ENCODE peak calls at places on chromosome 4, in eight cellular contexts. P is fibroblast of mammary gland, V is dorsolateral prefrontal cortex, C is GM23248, X is A549, H is GM23338, N is cardiac fibroblast, S is colonic mucosa. R is an unnamed sample.

GRCh38 chr4:36399762-36400353 is 118.4 kb downstream of the DTHD1 start:
- DNase-seq in S (peak; percentile 29), C (peak; percentile 14), V (peak; percentile 55), N (peak; percentile 14), P (peak; percentile 2), H (peak; percentile 46), X (no peak), R (peak; percentile 32)

GRCh38 chr4:124711469-124712416 is 789 bp downstream of the ANKRD50 start:
- DNase-seq in V (no peak), C (peak; percentile 79), X (peak; percentile 66), N (peak; percentile 82), S (peak; percentile 75), H (peak; percentile 86), P (peak; percentile 79), R (peak; percentile 39)

GRCh38 chr4:103244251-103244650 is 46.1 kb upstream of the CENPE start:
- DNase-seq in S (no peak), N (no peak), H (no peak), X (no peak), P (no peak), V (no peak), C (peak; percentile 50), R (no peak)

GRCh38 chr4:48016141-48017107 is at the start of the genes CNGA1 and NIPAL1:
- DNase-seq in V (peak; percentile 32), C (peak; percentile 81), P (peak; percentile 42), N (peak; percentile 65), H (peak; percentile 96), S (peak; percentile 93), X (peak; percentile 67), R (peak; percentile 9)

GRCh38 chr4:83889802-83890201 is 353.9 kb downstream of the GPAT3 start:
- DNase-seq in P (peak; percentile 41), N (peak; percentile 6), X (peak; percentile 2), H (no peak), V (no peak), C (peak; percentile 67), S (no peak), R (no peak)

GRCh38 chr4:86159216-86159615 is 200.6 kb downstream of the MAPK10 start:
- DNase-seq in H (no peak), C (no peak), S (no peak), X (no peak), P (peak; percentile 5), N (no peak), V (no peak), R (no peak)

GRCh38 chr4:174467107-174467506 is 55.2 kb downstream of the HPGD start:
- DNase-seq in N (no peak), C (no peak), X (no peak), V (no peak), P (peak; percentile 38), S (no peak), H (no peak), R (no peak)

GRCh38 chr4:142961866-142962265 is 115.8 kb upstream of the INPP4B start:
- DNase-seq in C (no peak), P (no peak), N (no peak), H (no peak), V (no peak), S (no peak), X (no peak), R (peak; percentile 6)

GRCh38 chr4:141119071-141119470 is 14.2 kb downstream of the RNF150 start:
- DNase-seq in S (no peak), H (no peak), C (no peak), V (no peak), P (no peak), X (no peak), N (no peak), R (no peak)

GRCh38 chr4:32475710-32476109 is 1755.5 kb downstream of the PCDH7 start:
- DNase-seq in C (no peak), X (no peak), N (no peak), V (no peak), P (no peak), H (no peak), S (no peak), R (no peak)

GRCh38 chr4:121397941-121398601 is 17.3 kb upstream of the QRFPR start:
- DNase-seq in V (no peak), C (no peak), S (no peak), H (no peak), N (no peak), P (no peak), X (no peak), R (no peak)

GRCh38 chr4:61462451-61463326 is 262.6 kb downstream of the ADGRL3 start:
- DNase-seq in N (peak; percentile 70), P (peak; percentile 70), C (no peak), H (no peak), S (no peak), V (no peak), X (peak; percentile 3), R (no peak)

GRCh38 chr4:174357321-174357720 is 73.6 kb downstream of the CEP44 start:
- DNase-seq in H (no peak), N (no peak), C (peak; percentile 45), V (no peak), P (no peak), X (no peak), S (no peak), R (no peak)

DNA sequence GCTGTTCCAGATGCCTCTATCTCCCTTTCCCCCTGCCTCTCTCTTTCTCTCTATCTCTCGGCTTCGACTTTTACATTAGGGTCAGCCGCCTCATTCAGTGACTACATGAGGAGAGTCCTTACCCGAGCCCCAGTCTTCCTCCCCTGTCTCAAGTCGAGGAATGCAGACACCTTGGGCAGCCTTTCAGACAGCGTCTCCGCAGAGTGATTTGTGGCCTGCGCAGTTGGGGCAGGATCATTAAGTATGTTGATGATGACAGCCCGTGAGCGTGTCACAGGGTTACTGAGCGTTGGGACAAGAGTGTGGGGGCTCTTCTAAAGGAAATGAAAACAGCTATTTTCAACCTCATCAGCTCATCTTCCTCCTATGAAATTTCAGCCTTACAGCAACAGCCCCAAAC is 312.1 kb upstream of the GATB start:
- DNase-seq in S (no peak), X (no peak), P (no peak), H (no peak), C (no peak), V (no peak), N (no peak), R (no peak)
- H3K4me3 ChIP-seq in S (no peak overlapping the region), X (no peak overlapping the region), P (no peak overlapping the region), H (no peak overlapping the region), C (no peak overlapping the region), V (no peak overlapping the region), N (no peak overlapping the region), R (no peak overlapping the region)

DNA sequence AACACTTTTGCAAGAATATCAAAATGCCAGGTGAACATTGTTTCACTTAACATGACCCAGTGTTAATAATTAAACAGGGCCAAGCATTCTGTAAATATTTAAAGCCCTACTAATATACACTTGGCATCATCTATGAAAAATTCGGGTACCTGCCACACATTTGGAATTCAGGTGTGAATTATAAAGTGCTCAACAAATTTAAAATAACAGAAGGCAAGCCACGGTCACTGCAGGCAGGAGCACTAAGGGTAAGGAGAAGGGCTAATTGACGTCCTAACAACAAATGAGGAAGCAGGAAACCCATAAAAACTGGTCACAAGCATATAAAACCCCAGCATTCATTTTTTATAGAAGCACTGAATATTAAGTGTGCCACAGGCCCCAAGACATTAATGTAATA is 43.8 kb upstream of the CPEB2 start:
- DNase-seq in P (no peak), S (no peak), X (no peak), C (no peak), H (no peak), N (no peak), V (no peak), R (no peak)
- H3K4me3 ChIP-seq in P (no peak overlapping the region), S (no peak overlapping the region), X (no peak overlapping the region), C (no peak overlapping the region), H (no peak overlapping the region), N (no peak overlapping the region), V (no peak overlapping the region), R (no peak overlapping the region)

GRCh38 chr4:79958511-79959264 is 114.3 kb downstream of the ANTXR2 start:
- DNase-seq in C (no peak), P (no peak), S (no peak), N (no peak), H (no peak), V (no peak), X (no peak), R (no peak)

GRCh38 chr4:79964715-79965345 is 108.2 kb downstream of the ANTXR2 start:
- DNase-seq in S (no peak), V (no peak), P (no peak), C (no peak), H (peak; percentile 86), N (no peak), X (no peak), R (no peak)

GRCh38 chr4:79959652-79960051 is 113.4 kb downstream of the ANTXR2 start:
- DNase-seq in V (no peak), N (no peak), P (no peak), S (no peak), X (no peak), C (no peak), H (peak; percentile 6), R (no peak)

DNA sequence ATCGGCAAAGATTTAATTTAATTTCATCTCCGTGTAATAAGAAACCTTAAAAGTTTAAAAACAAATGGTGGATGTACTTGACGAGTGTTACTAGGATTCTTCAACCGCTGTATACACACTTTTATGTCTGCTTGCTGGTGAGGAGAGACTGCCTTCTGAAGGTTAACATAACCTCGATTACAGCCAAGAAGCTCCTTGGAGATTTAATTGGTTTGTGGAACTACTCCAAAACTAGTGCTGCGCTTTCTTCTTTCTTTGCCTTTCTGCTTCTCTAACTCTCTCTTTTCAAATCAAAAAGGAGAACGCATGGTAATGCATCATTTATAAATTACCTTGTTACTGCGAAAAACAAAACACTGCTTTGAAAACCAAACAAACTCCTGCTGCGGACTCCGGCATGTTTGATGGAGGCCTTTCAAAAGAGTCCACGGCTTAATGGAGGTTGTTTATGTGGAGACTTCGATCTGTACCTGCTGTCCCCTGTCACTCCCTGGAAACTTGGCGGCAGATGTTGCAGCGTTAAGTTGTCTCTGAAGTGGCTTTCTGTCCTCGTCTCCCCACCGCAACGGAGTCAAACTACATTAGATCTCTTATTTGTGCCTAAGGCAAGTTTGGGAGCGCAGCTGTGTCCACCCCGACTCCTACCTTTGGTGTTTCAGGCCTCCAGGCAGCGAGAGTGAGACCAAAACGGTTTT is 108.9 kb downstream of the ANTXR2 start:
- DNase-seq in P (no peak), S (no peak), X (no peak), H (no peak), C (no peak), N (no peak), V (no peak), R (no peak)
- H3K4me3 ChIP-seq in P (no peak overlapping the region), S (no peak overlapping the region), X (no peak overlapping the region), H (peak overlapping the region; percentile 62), C (no peak overlapping the region), N (no peak overlapping the region), V (peak overlapping the region; percentile 47), R (no peak overlapping the region)

GRCh38 chr4:1202526-1203378 is 30.4 kb upstream of the SPON2 start:
- DNase-seq in X (no peak), C (no peak), H (no peak), P (no peak), N (no peak), S (peak; percentile 17), V (peak; percentile 11), R (no peak)

GRCh38 chr4:1200425-1201035 is 28.1 kb upstream of the SPON2 start:
- DNase-seq in S (peak; percentile 55), X (no peak), V (peak; percentile 26), P (peak; percentile 94), N (peak; percentile 83), H (no peak), C (peak; percentile 91), R (peak; percentile 52)

GRCh38 chr4:1204286-1204827 is 32.0 kb upstream of the SPON2 start:
- DNase-seq in X (no peak), V (peak; percentile 25), N (no peak), H (no peak), S (peak; percentile 52), C (no peak), P (no peak), R (no peak)

GRCh38 chr4:1199556-1200331 is 27.4 kb upstream of the SPON2 start:
- DNase-seq in P (no peak), C (no peak), S (peak; percentile 19), H (no peak), N (no peak), V (no peak), X (no peak), R (no peak)

GRCh38 chr4:1201851-1202525 is 29.6 kb upstream of the SPON2 start:
- DNase-seq in S (peak; percentile 53), P (peak; percentile 98), N (peak; percentile 90), V (peak; percentile 25), X (no peak), H (no peak), C (peak; percentile 35), R (peak; percentile 96)
- H3K4me3 ChIP-seq in S (no peak overlapping the region), P (peak overlapping the region; percentile 1), N (peak overlapping the region; percentile 18), V (no peak overlapping the region), X (no peak overlapping the region), H (no peak overlapping the region), C (no peak overlapping the region), R (peak overlapping the region; percentile 86)

R was measured in Jurkat, Clone E6-1.